ENCODE peak calls at places on chromosomes 6 and 20, in four cellular contexts. I is fibroblast of lung, H is GM23248, S is PC-3. L is an unnamed sample. For H3K27me3, the result is how much of the 10 kb centered on the place peaks cover.

GRCh38 chr6:36804549-36804948 is 34.7 kb downstream of the CPNE5 start:
- DNase-seq in H (no peak), S (no peak), I (no peak), L (no peak)

GRCh38 chr6:116572162-116572561 is 858 bp downstream of the RWDD1 start:
- DNase-seq in S (no peak), I (peak), H (peak), L (peak)

GRCh38 chr6:44226368-44227137 is 3.2 kb downstream of the SLC29A1 start:
- DNase-seq in S (no peak), H (no peak), I (no peak), L (no peak)

GRCh38 chr6:83873869-83874268 is 14.4 kb downstream of the CYB5R4 start:
- DNase-seq in S (no peak), I (no peak), H (no peak), L (no peak)

GRCh38 chr6:19024737-19025136 is 637.6 kb downstream of the RNF144B start:
- DNase-seq in I (peak), H (peak), S (peak), L (peak)

GRCh38 chr6:62746161-62746560 is 460.1 kb upstream of the KHDRBS2 start:
- DNase-seq in S (no peak), I (no peak), H (no peak), L (no peak)

GRCh38 chr20:5056801-5057599 is 55.7 kb upstream of the SLC23A2 start:
- DNase-seq in H (peak), I (peak), S (peak), L (peak)

GRCh38 chr20:39338977-39339376 is 376.8 kb downstream of the DHX35 start:
- DNase-seq in S (no peak), H (peak), I (no peak), L (no peak)

GRCh38 chr6:116108836-116109235 is 8.2 kb downstream of the NT5DC1 start:
- DNase-seq in I (no peak), S (no peak), H (no peak), L (no peak)

GRCh38 chr6:150604467-150604866 is 4.8 kb downstream of the PLEKHG1 start:
- DNase-seq in S (no peak), H (no peak), I (no peak), L (no peak)
- H3K27me3 ChIP-seq in S (under half), H (half or more), I (under half), L (under half)

DNA sequence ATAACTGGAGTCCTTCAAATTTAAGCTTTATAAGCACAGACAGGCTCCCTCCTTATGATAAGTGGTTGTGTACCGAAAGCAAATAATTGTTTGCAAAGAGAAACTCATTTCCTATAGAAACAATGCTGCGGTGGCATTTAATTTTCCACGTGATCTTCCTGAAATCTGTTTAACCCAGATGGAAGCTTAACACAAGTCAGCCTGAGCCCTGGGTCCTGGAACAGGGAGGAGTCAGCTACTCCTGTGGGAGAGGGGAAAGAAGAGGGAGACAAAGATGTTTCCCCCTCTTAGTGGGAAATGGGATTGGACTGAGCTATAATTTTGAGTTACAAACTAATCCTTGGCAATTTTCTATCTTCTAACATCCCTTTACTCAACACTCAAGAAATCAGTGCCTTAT is 136.5 kb downstream of the ELOVL4 start:
- DNase-seq in H (no peak), I (no peak), S (no peak), L (no peak)
- H2AFZ ChIP-seq in H (no peak), I (no peak), S (no peak), L (no peak)

GRCh38 chr6:7901780-7902179 is 8.8 kb downstream of the TXNDC5 start:
- DNase-seq in S (no peak), I (no peak), H (no peak), L (no peak)
- H3K27me3 ChIP-seq in S (under half), I (under half), H (under half), L (under half)

GRCh38 chr6:90384720-90385119 is 88.1 kb upstream of the BACH2 start:
- DNase-seq in S (no peak), H (no peak), I (no peak), L (no peak)
- H2AFZ ChIP-seq in S (no peak), H (no peak), I (no peak), L (no peak)

GRCh38 chr20:2323051-2323450 is 27.2 kb downstream of the TGM3 start:
- DNase-seq in I (no peak), H (no peak), S (no peak), L (no peak)
- H3K27me3 ChIP-seq in I (under half), H (under half), S (half or more), L (under half)

DNA sequence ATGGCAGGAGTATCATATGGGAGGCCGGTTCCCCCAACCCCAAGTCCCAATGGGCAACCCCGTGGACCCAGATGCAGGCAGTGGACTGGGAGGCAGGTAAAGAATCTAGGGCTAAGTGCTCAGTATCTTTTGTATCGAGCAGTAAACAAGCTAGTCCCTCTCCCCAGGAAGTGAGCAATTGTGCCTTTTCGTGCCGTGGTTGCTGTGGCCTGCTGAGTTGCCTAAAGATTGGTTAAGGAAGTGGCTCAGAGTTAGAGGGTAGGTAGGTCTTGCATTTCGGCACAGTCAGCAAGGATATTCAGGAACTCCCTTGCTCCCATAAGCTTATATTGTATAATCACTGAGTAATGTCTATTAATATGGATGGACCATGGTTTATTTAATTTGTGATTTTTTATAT is 1.3 kb upstream of the DNAH8 start:
- DNase-seq in I (no peak), S (peak), H (no peak), L (no peak)
- H2AFZ ChIP-seq in I (no peak), S (peak), H (no peak), L (no peak)

GRCh38 chr6:33237731-33238130 is 29.4 kb downstream of the RING1 start:
- DNase-seq in I (no peak), S (no peak), H (no peak), L (no peak)
- H3K27me3 ChIP-seq in I (under half), S (under half), H (under half), L (half or more)

DNA sequence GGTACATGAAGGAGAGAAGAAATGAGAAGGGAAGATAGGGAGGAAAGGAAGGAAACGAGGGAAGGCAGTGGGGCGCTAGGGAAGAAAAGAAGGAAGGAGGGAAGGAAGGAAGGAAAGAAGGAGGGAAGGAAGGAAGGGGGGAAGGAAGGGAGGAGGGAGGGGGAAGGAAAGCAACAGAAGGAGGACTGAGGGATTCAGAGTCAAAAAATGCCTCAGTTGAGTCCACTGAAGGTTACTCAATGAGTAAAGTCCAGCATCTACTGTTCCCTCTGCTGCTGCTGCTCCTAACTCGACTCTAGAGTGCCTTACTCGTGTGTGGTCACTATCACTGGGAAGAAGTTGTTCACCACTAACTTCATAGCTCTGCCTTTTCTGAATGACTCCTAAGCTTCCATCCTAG is 33.8 kb downstream of the PHACTR1 start:
- DNase-seq in S (no peak), I (no peak), H (no peak), L (no peak)
- H2AFZ ChIP-seq in S (no peak), I (no peak), H (no peak), L (no peak)

DNA sequence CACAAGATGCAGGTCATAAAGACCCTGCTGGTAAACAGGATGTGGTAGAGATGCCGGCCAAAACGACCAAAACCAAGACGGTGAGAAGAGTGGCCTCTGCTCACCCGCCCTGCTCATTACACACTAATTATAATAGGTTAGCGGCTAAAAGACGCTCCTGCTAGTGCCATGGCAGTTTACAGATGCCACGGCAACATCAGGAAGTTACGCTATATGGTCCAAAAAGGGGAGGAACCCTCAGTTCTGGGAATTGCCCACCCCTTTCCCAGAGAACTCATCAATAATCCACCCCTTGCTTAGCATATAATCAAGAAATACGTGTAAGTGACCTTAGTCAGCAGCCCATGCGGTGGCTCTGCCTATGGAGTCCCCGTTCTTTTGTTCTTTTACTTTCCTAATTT is 17.6 kb downstream of the BHLHE23 start:
- DNase-seq in I (no peak), H (no peak), S (no peak), L (no peak)
- H3K27me3 ChIP-seq in I (under half), H (under half), S (under half), L (half or more)

DNA sequence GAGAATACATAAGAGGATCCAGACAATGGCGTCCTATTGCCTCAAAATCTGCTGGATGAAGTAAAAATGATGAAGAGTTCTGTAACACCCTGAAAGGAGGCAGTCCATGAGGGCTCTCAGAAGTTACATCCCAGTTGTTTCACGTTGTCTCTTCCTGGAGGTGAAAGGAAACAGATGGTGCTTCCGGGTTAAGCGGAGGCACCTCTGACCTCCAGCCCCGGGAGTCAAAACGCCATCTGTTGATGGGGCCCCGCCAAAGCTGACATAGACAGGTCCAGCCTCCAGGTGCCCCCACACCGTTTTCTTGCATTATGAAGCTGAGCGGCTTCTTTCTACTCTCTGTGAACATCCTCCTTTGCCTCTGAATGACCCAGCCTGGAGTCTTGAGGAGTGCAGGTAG is 9.5 kb downstream of the SEMG2 start:
- DNase-seq in H (no peak), I (no peak), S (no peak), L (no peak)
- H2AFZ ChIP-seq in H (no peak), I (no peak), S (no peak), L (no peak)